ENCODE peak calls at places on chromosomes 16 and 17, in ten cellular contexts. Z is MCF 10A, K is progenitor cell of endocrine pancreas, C is Calu3, T is psoas muscle, U is transverse colon, N is HFFc6, I is bronchial epithelial cell, G is astrocyte of the spinal cord, V is lung. R is an unnamed sample.

GRCh38 chr16:31094088-31094423 is 541 bp downstream of the VKORC1 start:
- DNase-seq in Z (no peak), K (no peak), C (peak), T (no peak), U (no peak), N (no peak), I (no peak), G (peak), V (no peak), R (no peak)

GRCh38 chr17:65163990-65164495 is 26.9 kb downstream of the RGS9 start:
- DNase-seq in Z (peak), K (no peak), C (peak), T (no peak), U (peak), N (peak), I (peak), G (peak), V (no peak), R (peak)

GRCh38 chr16:73092236-73092781 is 44.4 kb upstream of the ZFHX3 start:
- DNase-seq in Z (no peak), K (no peak), C (no peak), T (no peak), U (no peak), N (no peak), I (no peak), G (no peak), V (no peak), R (no peak)

GRCh38 chr16:7408700-7409340 is 76.2 kb downstream of the RBFOX1 start:
- DNase-seq in Z (no peak), K (no peak), C (no peak), T (no peak), U (no peak), N (no peak), I (no peak), G (no peak), V (no peak), R (no peak)

GRCh38 chr17:43377056-43377810 is 21.6 kb upstream of the ARL4D start:
- DNase-seq in Z (no peak), K (no peak), C (no peak), T (no peak), U (no peak), N (no peak), I (no peak), G (no peak), V (no peak), R (no peak)

GRCh38 chr17:64216030-64216384 is 47.1 kb downstream of the TEX2 start:
- DNase-seq in Z (no peak), K (no peak), C (no peak), T (no peak), U (no peak), N (peak), I (no peak), G (peak), V (no peak), R (peak)

GRCh38 chr17:68809148-68809547 is 146.0 kb downstream of the ABCA8 start:
- DNase-seq in Z (no peak), K (no peak), C (no peak), T (no peak), U (no peak), N (no peak), I (no peak), G (no peak), V (no peak), R (no peak)

GRCh38 chr17:41367426-41368075 is 2.1 kb downstream of the KRT33B start:
- DNase-seq in Z (no peak), K (no peak), C (no peak), T (no peak), U (no peak), N (peak), I (peak), G (peak), V (no peak), R (peak)

GRCh38 chr17:29292071-29292991 is 1.6 kb downstream of the NUFIP2 start:
- DNase-seq in Z (peak), K (peak), C (peak), T (peak), U (peak), N (no peak), I (peak), G (peak), V (peak), R (peak)

GRCh38 chr16:29743475-29743826 is 2.3 kb downstream of the C16orf54 start:
- DNase-seq in Z (no peak), K (no peak), C (no peak), T (no peak), U (no peak), N (no peak), I (no peak), G (no peak), V (no peak), R (no peak)

GRCh38 chr16:89320717-89321501 is 103.4 kb downstream of the ZNF778 start:
- DNase-seq in Z (peak), K (no peak), C (peak), T (peak), U (peak), N (no peak), I (peak), G (peak), V (no peak), R (peak)

GRCh38 chr16:3695610-3696369 is 21.5 kb downstream of the TRAP1 start:
- DNase-seq in Z (no peak), K (peak), C (peak), T (peak), U (no peak), N (no peak), I (no peak), G (no peak), V (no peak), R (no peak)

GRCh38 chr16:26554030-26554429 is 512.7 kb upstream of the C16orf82 start:
- DNase-seq in Z (no peak), K (no peak), C (no peak), T (no peak), U (no peak), N (no peak), I (no peak), G (no peak), V (no peak), R (no peak)

GRCh38 chr17:42784811-42785592 is 4.6 kb downstream of the WNK4 start:
- DNase-seq in Z (no peak), K (no peak), C (no peak), T (no peak), U (no peak), N (no peak), I (no peak), G (no peak), V (no peak), R (no peak)

GRCh38 chr17:43733956-43734355 is 24.6 kb downstream of the SOST start:
- DNase-seq in Z (no peak), K (no peak), C (no peak), T (no peak), U (no peak), N (no peak), I (no peak), G (no peak), V (no peak), R (no peak)

GRCh38 chr17:59796785-59797205 is 89.3 kb downstream of the VMP1 start:
- DNase-seq in Z (no peak), K (no peak), C (no peak), T (no peak), U (no peak), N (no peak), I (no peak), G (no peak), V (no peak), R (no peak)

GRCh38 chr17:55969577-55969976 is 183.7 kb upstream of the ANKFN1 start:
- DNase-seq in Z (peak), K (no peak), C (no peak), T (no peak), U (no peak), N (no peak), I (peak), G (no peak), V (no peak), R (no peak)

GRCh38 chr17:17088511-17089205 is 46.4 kb downstream of the MPRIP start:
- DNase-seq in Z (peak), K (no peak), C (no peak), T (no peak), U (peak), N (no peak), I (no peak), G (no peak), V (no peak), R (no peak)

GRCh38 chr17:45298546-45299285 is 18.1 kb downstream of the MAP3K14 start:
- DNase-seq in Z (no peak), K (no peak), C (no peak), T (no peak), U (no peak), N (no peak), I (no peak), G (no peak), V (no peak), R (no peak)

GRCh38 chr17:82272495-82273326 is 789 bp downstream of the CSNK1D start:
- DNase-seq in Z (no peak), K (peak), C (no peak), T (peak), U (peak), N (no peak), I (no peak), G (no peak), V (peak), R (no peak)

GRCh38 chr17:55005520-55005919 is 37.0 kb downstream of the STXBP4 start:
- DNase-seq in Z (peak), K (no peak), C (no peak), T (no peak), U (no peak), N (no peak), I (peak), G (peak), V (no peak), R (peak)

GRCh38 chr16:77273-77806 is 685 bp upstream of the MPG start:
- DNase-seq in Z (peak), K (no peak), C (peak), T (peak), U (peak), N (peak), I (peak), G (peak), V (peak), R (peak)

GRCh38 chr17:41571561-41572434 is at the start of gene KRT9:
- DNase-seq in Z (no peak), K (no peak), C (no peak), T (no peak), U (no peak), N (no peak), I (no peak), G (no peak), V (no peak), R (no peak)

GRCh38 chr16:82630688-82631087 is 3.9 kb downstream of the CDH13 start:
- DNase-seq in Z (peak), K (no peak), C (no peak), T (no peak), U (no peak), N (peak), I (peak), G (peak), V (no peak), R (peak)
- TF ChIP-seq CTCF in Z (peak), K (peak), C (no peak), T (peak), U (peak), N (peak), I (peak), G (peak), V (no peak), R (peak)

DNA sequence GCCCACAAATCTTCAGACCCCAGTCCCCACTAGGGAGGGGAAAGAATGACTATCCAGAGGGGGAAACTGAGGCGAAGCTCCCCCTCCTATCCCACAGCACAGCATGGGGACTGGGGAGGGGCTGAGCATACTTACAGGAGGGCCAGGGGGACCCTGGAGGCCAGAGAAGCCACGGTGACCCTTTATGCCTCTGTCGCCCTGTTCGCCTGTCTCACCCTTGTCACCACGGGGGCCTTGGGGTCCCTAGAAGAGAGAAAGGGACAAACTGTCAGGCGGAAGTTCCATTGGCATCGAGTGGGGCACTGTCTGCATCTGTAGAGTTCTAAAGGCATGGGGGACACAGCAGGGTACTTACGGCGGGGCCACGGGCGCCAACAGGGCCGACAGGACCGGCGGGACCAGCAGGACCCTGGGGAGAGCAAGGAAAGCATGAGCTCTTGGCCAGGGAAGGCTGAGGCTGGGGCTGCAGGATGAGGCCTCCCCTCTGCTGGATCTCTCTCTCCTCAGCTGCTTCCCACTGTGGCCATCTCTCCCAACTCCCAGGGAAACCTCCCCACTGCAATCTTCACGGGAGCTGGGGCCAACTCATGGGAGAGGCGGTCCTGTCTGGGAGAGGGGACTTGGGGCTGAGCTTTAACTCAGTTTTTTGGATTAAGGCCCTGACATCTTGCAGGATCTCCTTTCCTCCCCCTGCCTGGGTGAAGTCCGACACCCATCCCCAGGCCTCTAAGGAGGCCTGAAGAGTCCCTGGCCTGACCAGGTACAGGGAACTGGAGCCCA is 13.5 kb downstream of the COL1A1 start:
- DNase-seq in Z (no peak), K (no peak), C (no peak), T (no peak), U (no peak), N (peak), I (no peak), G (peak), V (no peak), R (peak)
- TF ChIP-seq CTCF in Z (no peak), K (no peak), C (no peak), T (no peak), U (no peak), N (no peak), I (no peak), G (no peak), V (no peak), R (no peak)

DNA sequence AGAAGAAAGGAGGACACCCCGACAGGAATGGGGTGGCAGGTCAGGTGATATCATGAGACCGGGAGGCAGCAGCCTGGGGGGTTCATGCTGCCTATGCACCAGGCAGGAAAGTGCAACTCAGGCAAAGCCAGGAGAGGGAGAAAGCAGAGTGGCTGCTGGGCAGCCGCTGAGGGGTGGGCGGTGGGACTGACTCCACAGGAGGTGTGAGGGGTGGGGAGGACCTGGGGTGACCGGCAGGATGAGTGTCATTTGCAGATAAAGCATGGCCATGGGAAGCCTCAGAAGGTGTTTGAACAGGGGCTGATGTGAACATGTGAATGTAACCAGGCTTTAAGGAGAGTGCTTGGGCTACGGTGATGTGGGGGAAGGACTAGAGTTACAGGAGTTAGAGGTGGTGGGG is 147.9 kb downstream of the IRF8 start:
- DNase-seq in Z (no peak), K (no peak), C (no peak), T (no peak), U (peak), N (no peak), I (no peak), G (no peak), V (no peak), R (no peak)
- TF ChIP-seq CTCF in Z (no peak), K (no peak), C (no peak), T (no peak), U (no peak), N (no peak), I (no peak), G (no peak), V (no peak), R (no peak)

GRCh38 chr17:58191259-58191896 is 1.1 kb upstream of the EPX start:
- DNase-seq in Z (peak), K (no peak), C (no peak), T (no peak), U (no peak), N (no peak), I (no peak), G (no peak), V (no peak), R (peak)

GRCh38 chr17:58195518-58196123 is 3.1 kb downstream of the EPX start:
- DNase-seq in Z (no peak), K (no peak), C (no peak), T (no peak), U (no peak), N (no peak), I (no peak), G (no peak), V (no peak), R (no peak)

GRCh38 chr17:58192612-58193011 is at the start of gene EPX:
- DNase-seq in Z (no peak), K (no peak), C (no peak), T (no peak), U (no peak), N (no peak), I (no peak), G (no peak), V (no peak), R (no peak)

GRCh38 chr17:58196610-58197009 is 4.1 kb downstream of the EPX start:
- DNase-seq in Z (no peak), K (no peak), C (no peak), T (no peak), U (no peak), N (no peak), I (no peak), G (no peak), V (no peak), R (no peak)

GRCh38 chr17:58193641-58194259 is 1.2 kb downstream of the EPX start:
- DNase-seq in Z (no peak), K (no peak), C (no peak), T (no peak), U (no peak), N (no peak), I (no peak), G (no peak), V (no peak), R (no peak)
- TF ChIP-seq CTCF in Z (no peak), K (no peak), C (no peak), T (no peak), U (no peak), N (peak), I (no peak), G (no peak), V (no peak), R (no peak)

GRCh38 chr16:85618509-85618908 is 5.4 kb downstream of the GSE1 start:
- DNase-seq in Z (no peak), K (no peak), C (no peak), T (no peak), U (no peak), N (no peak), I (no peak), G (no peak), V (no peak), R (no peak)

GRCh38 chr16:85617948-85618347 is 4.8 kb downstream of the GSE1 start:
- DNase-seq in Z (no peak), K (no peak), C (peak), T (no peak), U (no peak), N (no peak), I (peak), G (no peak), V (peak), R (no peak)

GRCh38 chr16:85615014-85615851 is 2.1 kb downstream of the GSE1 start:
- DNase-seq in Z (peak), K (peak), C (peak), T (no peak), U (peak), N (no peak), I (peak), G (no peak), V (peak), R (no peak)

GRCh38 chr16:85615852-85616607 is 2.9 kb downstream of the GSE1 start:
- DNase-seq in Z (peak), K (peak), C (peak), T (peak), U (peak), N (peak), I (peak), G (peak), V (peak), R (peak)

GRCh38 chr16:85616608-85617311 is 3.6 kb downstream of the GSE1 start:
- DNase-seq in Z (no peak), K (no peak), C (no peak), T (peak), U (peak), N (no peak), I (no peak), G (peak), V (peak), R (no peak)
- TF ChIP-seq CTCF in Z (no peak), K (no peak), C (no peak), T (no peak), U (no peak), N (no peak), I (no peak), G (no peak), V (no peak), R (no peak)

GRCh38 chr16:5056347-5056746 is 9.4 kb downstream of the C16orf89 start:
- DNase-seq in Z (peak), K (no peak), C (peak), T (no peak), U (peak), N (no peak), I (peak), G (no peak), V (no peak), R (peak)
- TF ChIP-seq CTCF in Z (peak), K (peak), C (peak), T (no peak), U (peak), N (peak), I (peak), G (peak), V (no peak), R (peak)

DNA sequence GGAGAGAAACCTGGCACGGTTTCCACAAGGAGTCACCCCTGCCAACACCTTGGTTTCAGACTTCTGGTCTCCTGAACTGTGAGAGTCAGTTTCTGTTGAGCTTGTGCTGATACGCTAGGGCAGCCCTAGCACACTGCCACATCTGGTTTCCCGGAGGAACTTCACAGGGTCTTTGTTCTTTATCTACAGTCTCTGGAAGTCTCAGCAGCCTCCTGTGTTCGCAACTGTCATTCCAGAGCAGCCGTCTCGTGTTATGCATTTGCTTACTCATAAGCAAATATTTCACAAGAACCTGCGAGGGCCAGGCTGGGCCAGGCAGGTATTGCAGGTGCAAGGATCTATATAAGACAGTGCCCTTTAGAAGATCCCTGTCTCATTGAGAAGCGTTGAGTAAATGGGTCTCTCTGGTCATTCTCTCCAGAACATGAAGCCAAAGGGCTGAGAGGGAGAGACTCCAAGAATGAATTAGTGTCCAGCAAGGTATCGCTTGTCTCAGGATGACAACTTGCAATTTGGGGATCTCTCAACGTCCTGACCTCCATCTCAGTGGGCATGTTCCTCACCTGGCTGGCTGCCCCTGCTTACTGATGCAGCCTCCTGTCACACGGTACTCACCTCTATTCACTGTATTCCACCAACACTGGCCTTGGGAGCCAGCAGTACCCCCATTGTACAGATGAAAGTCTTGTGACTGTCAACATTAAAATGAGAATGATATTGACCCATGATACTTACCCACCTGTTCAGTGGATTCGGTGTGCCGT is 141.2 kb downstream of the WWOX start:
- DNase-seq in Z (peak), K (no peak), C (peak), T (no peak), U (no peak), N (no peak), I (peak), G (no peak), V (peak), R (no peak)
- TF ChIP-seq CTCF in Z (no peak), K (peak), C (no peak), T (no peak), U (no peak), N (no peak), I (peak), G (no peak), V (no peak), R (no peak)

GRCh38 chr17:46876353-46876887 is 25.0 kb downstream of the WNT9B start:
- DNase-seq in Z (peak), K (peak), C (peak), T (no peak), U (peak), N (no peak), I (peak), G (no peak), V (no peak), R (no peak)
- TF ChIP-seq CTCF in Z (peak), K (peak), C (peak), T (no peak), U (peak), N (peak), I (peak), G (no peak), V (no peak), R (no peak)